ENCODE peak calls at places on chromosomes 4 and X, in eight cellular contexts. A, Q, C, K, P, S, R and I are unnamed samples.

GRCh38 chr4:8723222-8723980 is 130.8 kb downstream of the CPZ start:
- DNase-seq in K (peak; percentile 49), R (no peak), C (no peak), A (peak; percentile 8), S (peak; percentile 41), P (no peak), Q (peak; percentile 2), I (no peak)

GRCh38 chrX:151488677-151489076 is 74.8 kb upstream of the PASD1 start:
- DNase-seq in R (no peak), C (peak; percentile 13), K (no peak), Q (no peak), S (peak; percentile 64), P (no peak), A (no peak), I (peak; percentile 21)

GRCh38 chr4:161952382-161952781 is 211.4 kb downstream of the FSTL5 start:
- DNase-seq in Q (no peak), P (no peak), A (no peak), R (no peak), K (no peak), C (peak; percentile 7), S (no peak), I (no peak)

GRCh38 chr4:68361146-68361589 is 11.3 kb upstream of the YTHDC1 start:
- DNase-seq in C (peak; percentile 54), P (peak; percentile 96), S (no peak), Q (no peak), R (no peak), A (no peak), K (no peak), I (no peak)

GRCh38 chr4:123116412-123116811 is 194.0 kb upstream of the NUDT6 start:
- DNase-seq in Q (no peak), R (no peak), P (no peak), K (no peak), C (no peak), S (no peak), A (no peak), I (no peak)

GRCh38 chr4:145279122-145279960 is 99.0 kb upstream of the OTUD4 start:
- DNase-seq in A (no peak), R (no peak), C (no peak), Q (no peak), P (peak; percentile 96), K (no peak), S (no peak), I (peak; percentile 28)

GRCh38 chr4:163688856-163689255 is 194.4 kb downstream of the TMA16 start:
- DNase-seq in A (no peak), P (no peak), S (no peak), R (no peak), Q (no peak), K (no peak), C (no peak), I (no peak)

GRCh38 chr4:2411786-2412510 is 6.5 kb downstream of the ZFYVE28 start:
- DNase-seq in R (no peak), C (no peak), A (no peak), P (no peak), S (peak; percentile 44), Q (no peak), K (peak; percentile 35), I (no peak)

GRCh38 chr4:82217986-82218715 is 155.6 kb downstream of the HNRNPD start:
- DNase-seq in A (no peak), Q (no peak), S (no peak), R (no peak), K (no peak), C (peak; percentile 2), P (peak; percentile 13), I (no peak)

GRCh38 chr4:175970734-175971133 is 94.9 kb upstream of the WDR17 start:
- DNase-seq in C (no peak), R (no peak), K (no peak), A (no peak), S (no peak), P (no peak), Q (no peak), I (no peak)

GRCh38 chr4:37601527-37601926 is 84.6 kb downstream of the RELL1 start:
- DNase-seq in P (peak; percentile 49), R (peak; percentile 65), S (no peak), Q (no peak), A (peak; percentile 37), C (peak; percentile 9), K (no peak), I (no peak)

GRCh38 chr4:157447195-157447594 is 226.7 kb downstream of the GRIA2 start:
- DNase-seq in C (no peak), K (no peak), S (no peak), R (no peak), A (no peak), Q (no peak), P (peak; percentile 36), I (no peak)

GRCh38 chr4:2794707-2795557 is 2.0 kb downstream of the SH3BP2 start:
- DNase-seq in A (no peak), S (peak; percentile 44), P (peak; percentile 36), K (peak; percentile 94), C (peak; percentile 44), Q (no peak), R (peak; percentile 61), I (no peak)

GRCh38 chr4:54709281-54709854 is 51.6 kb downstream of the KIT start:
- DNase-seq in A (no peak), P (no peak), K (no peak), R (no peak), Q (no peak), S (no peak), C (no peak), I (no peak)

GRCh38 chr4:94660614-94661013 is 97.1 kb upstream of the BMPR1B start:
- DNase-seq in Q (no peak), R (no peak), K (no peak), S (no peak), A (no peak), C (no peak), P (no peak), I (no peak)

GRCh38 chr4:86557526-86557925 is 36.6 kb upstream of the PTPN13 start:
- DNase-seq in K (no peak), Q (no peak), A (no peak), R (no peak), P (peak; percentile 57), S (no peak), C (no peak), I (no peak)

GRCh38 chr4:106019771-106020170 is 124.5 kb downstream of the NPNT start:
- DNase-seq in Q (no peak), A (no peak), P (peak; percentile 61), C (no peak), S (no peak), R (no peak), K (no peak), I (no peak)

GRCh38 chr4:120921456-120922389 is 803 bp downstream of the PRDM5 start:
- DNase-seq in Q (peak; percentile 63), K (peak; percentile 91), C (peak; percentile 61), S (peak; percentile 78), P (peak; percentile 55), A (peak; percentile 75), R (peak; percentile 71), I (peak; percentile 69)

GRCh38 chrX:100409316-100410082 is 574 bp downstream of the PCDH19 start:
- DNase-seq in K (no peak), A (no peak), R (no peak), C (no peak), S (peak; percentile 65), Q (no peak), P (no peak), I (no peak)

GRCh38 chr4:127965062-127965802 is at the start of the genes ABHD18 and MFSD8:
- DNase-seq in P (peak; percentile 98), S (peak; percentile 100), R (peak; percentile 99), K (peak; percentile 100), A (peak; percentile 100), C (peak; percentile 99), Q (peak; percentile 98), I (peak; percentile 99)

GRCh38 chr4:127968565-127968964 is 3.4 kb downstream of the ABHD18 start:
- DNase-seq in S (no peak), Q (no peak), C (no peak), R (no peak), K (no peak), A (no peak), P (no peak), I (no peak)

GRCh38 chr4:127967141-127967775 is 2.1 kb downstream of the ABHD18 start:
- DNase-seq in C (no peak), P (peak; percentile 0), S (no peak), K (no peak), Q (no peak), R (no peak), A (no peak), I (no peak)

GRCh38 chr4:127959794-127960193 is 5.2 kb downstream of the MFSD8 start:
- DNase-seq in R (no peak), C (no peak), Q (no peak), S (no peak), P (no peak), K (no peak), A (no peak), I (no peak)

DNA sequence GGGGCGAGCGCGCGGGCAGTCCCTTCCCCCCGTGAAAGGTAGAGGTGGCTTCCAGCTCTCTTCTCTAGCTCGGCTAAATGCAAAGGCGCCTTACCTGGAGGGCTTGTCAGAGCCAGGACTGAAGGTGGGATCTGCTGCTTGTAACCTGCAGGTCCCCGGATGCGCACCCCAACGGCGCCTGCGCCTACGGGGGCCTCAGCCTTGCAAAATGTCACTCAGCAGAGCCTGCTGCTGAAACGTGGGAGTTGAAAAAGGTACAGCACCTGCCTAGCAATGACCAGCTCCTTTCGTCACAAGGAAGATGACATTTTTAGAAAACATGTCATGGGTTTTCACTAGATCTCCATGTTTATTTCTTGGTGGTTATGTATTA is 583 bp downstream of the ABHD18 start:
- DNase-seq in A (peak; percentile 81), R (peak; percentile 65), K (peak; percentile 86), C (peak; percentile 42), Q (no peak), P (peak; percentile 54), S (peak; percentile 89), I (peak; percentile 57)
- TF ChIP-seq CTCF in A (no peak), R (no peak), K (no peak), C (no peak), Q (no peak), P (no peak), S (no peak), I (no peak)

GRCh38 chr4:119231517-119231916 is 19.0 kb downstream of the USP53 start:
- DNase-seq in C (no peak), P (no peak), A (no peak), S (no peak), Q (no peak), K (no peak), R (no peak), I (no peak)
- H3K4me1 ChIP-seq in C (peaks cover 21% of the 10 kb centered on the region), P (peaks cover 11% of the 10 kb centered on the region), A (peaks cover 17% of the 10 kb centered on the region), S (no peaks in the 10 kb centered on the region), Q (no peaks in the 10 kb centered on the region), K (no peaks in the 10 kb centered on the region), R (no peaks in the 10 kb centered on the region), I (peaks cover 6% of the 10 kb centered on the region)

GRCh38 chrX:24647257-24648058 is at the start of gene PCYT1B:
- DNase-seq in S (peak; percentile 98), R (peak; percentile 42), Q (peak; percentile 51), K (peak; percentile 84), A (peak; percentile 36), C (no peak), P (peak; percentile 46), I (peak; percentile 85)
- TF ChIP-seq CTCF in S (no peak), R (no peak), Q (no peak), K (no peak), A (no peak), C (no peak), P (no peak), I (no peak)

DNA sequence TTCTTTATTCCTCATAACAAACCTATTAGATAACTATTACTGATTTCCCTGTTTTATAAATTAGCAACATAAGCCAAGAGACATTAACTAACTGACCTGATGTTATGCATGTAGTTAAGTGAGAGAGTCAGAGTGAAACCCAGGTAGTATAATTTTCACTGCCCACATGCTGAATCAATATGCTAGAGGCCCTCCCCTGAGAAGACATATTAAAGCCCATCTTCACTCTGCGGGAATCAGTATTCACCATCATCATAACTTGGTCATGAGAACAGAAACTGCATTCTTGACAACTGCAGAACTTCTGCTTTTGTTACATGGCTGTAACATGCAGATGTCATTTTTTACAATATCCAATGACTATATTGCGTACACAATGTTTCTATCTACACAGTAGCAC is 1324.3 kb downstream of the ARAP2 start:
- DNase-seq in S (no peak), A (no peak), P (no peak), R (no peak), C (no peak), Q (no peak), K (no peak), I (no peak)
- H3K4me1 ChIP-seq in S (no peaks in the 10 kb centered on the region), A (no peaks in the 10 kb centered on the region), P (no peaks in the 10 kb centered on the region), R (no peaks in the 10 kb centered on the region), C (no peaks in the 10 kb centered on the region), Q (no peaks in the 10 kb centered on the region), K (no peaks in the 10 kb centered on the region), I (no peaks in the 10 kb centered on the region)